ENCODE peak calls at places on chromosomes 5 and 9, in seven cellular contexts. One of them, this sample, is unnamed.

GRCh38 chr5:138339086-138339456 is 1.0 kb downstream of the FAM53C start:
- DNase-seq in esophagus squamous epithelium: no peak
- DNase-seq in adrenal gland: no peak
- DNase-seq in mucosa of descending colon: no peak
- DNase-seq in BJ: no peak
- DNase-seq in neural progenitor cell: peak
- DNase-seq in GM06990: no peak
- DNase-seq in this sample: no peak

GRCh38 chr5:96037128-96037527 is 75.5 kb upstream of the ELL2 start:
- DNase-seq in esophagus squamous epithelium: no peak
- DNase-seq in neural progenitor cell: no peak
- DNase-seq in BJ: no peak
- DNase-seq in mucosa of descending colon: no peak
- DNase-seq in GM06990: no peak
- DNase-seq in adrenal gland: no peak
- DNase-seq in this sample: peak

GRCh38 chr5:113340537-113340936 is 94.3 kb downstream of the TSSK1B start:
- DNase-seq in esophagus squamous epithelium: no peak
- DNase-seq in BJ: no peak
- DNase-seq in GM06990: no peak
- DNase-seq in neural progenitor cell: peak
- DNase-seq in mucosa of descending colon: no peak
- DNase-seq in adrenal gland: no peak
- DNase-seq in this sample: no peak

GRCh38 chr5:25970906-25971489 is 1067.4 kb downstream of the CDH9 start:
- DNase-seq in adrenal gland: no peak
- DNase-seq in esophagus squamous epithelium: no peak
- DNase-seq in GM06990: no peak
- DNase-seq in mucosa of descending colon: no peak
- DNase-seq in neural progenitor cell: no peak
- DNase-seq in BJ: no peak
- DNase-seq in this sample: no peak

GRCh38 chr9:89408628-89409101 is 89.2 kb downstream of the SEMA4D start:
- DNase-seq in BJ: no peak
- DNase-seq in GM06990: peak
- DNase-seq in neural progenitor cell: no peak
- DNase-seq in mucosa of descending colon: peak
- DNase-seq in adrenal gland: peak
- DNase-seq in esophagus squamous epithelium: no peak
- DNase-seq in this sample: no peak

GRCh38 chr5:43010956-43011355 is 29.2 kb downstream of the ANXA2R start:
- DNase-seq in mucosa of descending colon: no peak
- DNase-seq in adrenal gland: no peak
- DNase-seq in neural progenitor cell: no peak
- DNase-seq in GM06990: no peak
- DNase-seq in BJ: no peak
- DNase-seq in esophagus squamous epithelium: no peak
- DNase-seq in this sample: no peak

GRCh38 chr9:87502446-87503232 is 5.0 kb downstream of the DAPK1 start:
- DNase-seq in mucosa of descending colon: no peak
- DNase-seq in GM06990: no peak
- DNase-seq in neural progenitor cell: no peak
- DNase-seq in esophagus squamous epithelium: no peak
- DNase-seq in BJ: no peak
- DNase-seq in adrenal gland: no peak
- DNase-seq in this sample: no peak

GRCh38 chr5:108003178-108003577 is 332.4 kb upstream of the EFNA5 start:
- DNase-seq in neural progenitor cell: no peak
- DNase-seq in BJ: peak
- DNase-seq in adrenal gland: peak
- DNase-seq in esophagus squamous epithelium: no peak
- DNase-seq in GM06990: peak
- DNase-seq in mucosa of descending colon: no peak
- DNase-seq in this sample: peak

GRCh38 chr5:83430130-83431010 is 41.2 kb upstream of the VCAN start:
- DNase-seq in GM06990: no peak
- DNase-seq in esophagus squamous epithelium: no peak
- DNase-seq in neural progenitor cell: peak
- DNase-seq in mucosa of descending colon: no peak
- DNase-seq in adrenal gland: peak
- DNase-seq in BJ: no peak
- DNase-seq in this sample: peak

GRCh38 chr9:35756743-35757526 is 2.9 kb upstream of the MSMP start:
- DNase-seq in GM06990: peak
- DNase-seq in esophagus squamous epithelium: no peak
- DNase-seq in neural progenitor cell: peak
- DNase-seq in adrenal gland: peak
- DNase-seq in BJ: no peak
- DNase-seq in mucosa of descending colon: peak
- DNase-seq in this sample: no peak

GRCh38 chr9:3401556-3401955 is 124.2 kb downstream of the RFX3 start:
- DNase-seq in GM06990: no peak
- DNase-seq in esophagus squamous epithelium: no peak
- DNase-seq in adrenal gland: no peak
- DNase-seq in mucosa of descending colon: no peak
- DNase-seq in BJ: no peak
- DNase-seq in neural progenitor cell: peak
- DNase-seq in this sample: no peak

GRCh38 chr9:70924905-70925547 is 196.4 kb downstream of the TRPM3 start:
- DNase-seq in BJ: no peak
- DNase-seq in GM06990: peak
- DNase-seq in neural progenitor cell: peak
- DNase-seq in mucosa of descending colon: no peak
- DNase-seq in adrenal gland: peak
- DNase-seq in esophagus squamous epithelium: no peak
- DNase-seq in this sample: peak

GRCh38 chr5:50947892-50948683 is 281.7 kb downstream of the PARP8 start:
- DNase-seq in GM06990: no peak
- DNase-seq in adrenal gland: no peak
- DNase-seq in neural progenitor cell: no peak
- DNase-seq in esophagus squamous epithelium: no peak
- DNase-seq in BJ: no peak
- DNase-seq in mucosa of descending colon: no peak
- DNase-seq in this sample: no peak

GRCh38 chr5:126363658-126364057 is 59.6 kb upstream of the GRAMD2B start:
- DNase-seq in adrenal gland: no peak
- DNase-seq in neural progenitor cell: no peak
- DNase-seq in BJ: no peak
- DNase-seq in GM06990: no peak
- DNase-seq in esophagus squamous epithelium: no peak
- DNase-seq in mucosa of descending colon: no peak
- DNase-seq in this sample: no peak

GRCh38 chr9:77454668-77455067 is 193.5 kb downstream of the GNA14 start:
- DNase-seq in mucosa of descending colon: no peak
- DNase-seq in adrenal gland: no peak
- DNase-seq in esophagus squamous epithelium: no peak
- DNase-seq in neural progenitor cell: no peak
- DNase-seq in GM06990: no peak
- DNase-seq in BJ: peak
- DNase-seq in this sample: peak

GRCh38 chr9:83675466-83675865 is 32.3 kb downstream of the UBQLN1 start:
- DNase-seq in BJ: no peak
- DNase-seq in neural progenitor cell: no peak
- DNase-seq in mucosa of descending colon: no peak
- DNase-seq in GM06990: no peak
- DNase-seq in adrenal gland: no peak
- DNase-seq in esophagus squamous epithelium: no peak
- DNase-seq in this sample: no peak

GRCh38 chr5:6525910-6526309 is 77.3 kb downstream of the UBE2QL1 start:
- DNase-seq in esophagus squamous epithelium: no peak
- DNase-seq in neural progenitor cell: peak
- DNase-seq in adrenal gland: peak
- DNase-seq in BJ: no peak
- DNase-seq in mucosa of descending colon: no peak
- DNase-seq in GM06990: no peak
- DNase-seq in this sample: no peak

DNA sequence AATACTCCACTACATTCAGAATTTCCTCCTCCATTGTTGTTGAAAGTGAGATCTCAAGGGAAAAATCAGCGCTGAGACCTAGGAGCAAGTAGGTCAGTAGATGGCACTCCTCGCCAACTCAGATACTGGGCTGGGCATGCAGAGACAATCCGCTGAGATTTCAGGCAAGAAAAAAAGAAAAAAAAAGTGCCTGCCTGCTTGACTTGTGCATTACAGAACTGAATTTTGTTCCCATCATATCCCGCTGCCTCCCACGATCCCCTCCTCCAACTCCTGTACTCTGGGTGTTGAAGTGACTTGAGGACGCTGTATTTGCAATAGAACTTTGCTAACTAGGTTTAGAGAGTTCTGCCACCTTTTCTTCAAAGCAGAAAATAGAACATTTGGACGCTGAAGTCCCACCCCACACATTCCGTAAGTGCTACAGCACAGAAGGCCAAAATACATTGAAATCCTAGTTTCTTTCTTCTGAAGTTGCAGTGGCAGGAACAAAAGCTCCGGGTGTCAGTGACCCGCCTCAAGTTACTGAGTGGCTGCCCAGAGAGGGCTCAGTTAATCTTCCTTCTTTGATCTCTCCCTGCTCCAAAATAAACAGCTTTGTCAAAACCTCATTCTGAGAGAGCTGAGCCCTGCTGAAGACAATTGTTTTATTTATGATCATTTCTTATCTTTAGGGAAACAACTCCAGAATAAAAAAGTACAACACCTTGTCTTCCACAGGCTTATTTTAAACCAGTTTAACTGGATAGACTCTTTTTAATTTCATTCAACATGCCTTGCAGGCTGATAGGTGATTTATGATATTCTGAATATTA is 265.7 kb downstream of the MLLT3 start:
- DNase-seq in esophagus squamous epithelium: no peak
- DNase-seq in BJ: peak
- DNase-seq in adrenal gland: peak
- DNase-seq in neural progenitor cell: peak
- DNase-seq in mucosa of descending colon: peak
- DNase-seq in GM06990: peak
- DNase-seq in this sample: peak
- H3K4me3 ChIP-seq in esophagus squamous epithelium: peak
- H3K4me3 ChIP-seq in BJ: no peak
- H3K4me3 ChIP-seq in adrenal gland: peak
- H3K4me3 ChIP-seq in neural progenitor cell: peak
- H3K4me3 ChIP-seq in mucosa of descending colon: no peak
- H3K4me3 ChIP-seq in GM06990: no peak
- H3K4me3 ChIP-seq in this sample: no peak

DNA sequence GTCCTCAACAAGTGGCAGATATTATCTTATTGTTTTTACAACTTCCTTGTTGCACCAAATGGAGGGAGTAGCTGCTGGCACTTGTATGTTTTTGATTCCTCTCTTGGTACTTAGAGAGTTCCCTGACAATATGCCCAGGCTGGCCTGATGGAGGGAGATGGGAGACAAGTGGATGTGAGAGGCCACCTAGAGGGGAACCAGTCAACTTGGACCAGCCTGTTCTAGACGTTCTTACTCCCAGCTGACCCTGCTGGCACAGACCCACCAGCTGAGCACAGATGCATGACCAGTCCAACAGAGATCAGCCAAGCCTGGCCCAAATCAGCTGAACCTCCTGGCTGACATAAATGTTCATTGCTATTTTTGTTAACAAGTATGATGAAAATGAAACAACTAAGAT is 60.9 kb upstream of the GDNF start:
- DNase-seq in esophagus squamous epithelium: no peak
- DNase-seq in adrenal gland: peak
- DNase-seq in neural progenitor cell: peak
- DNase-seq in BJ: no peak
- DNase-seq in GM06990: no peak
- DNase-seq in mucosa of descending colon: peak
- DNase-seq in this sample: peak
- TF ChIP-seq CTCF in esophagus squamous epithelium: no peak
- TF ChIP-seq CTCF in adrenal gland: no peak
- TF ChIP-seq CTCF in neural progenitor cell: no peak
- TF ChIP-seq CTCF in BJ: peak
- TF ChIP-seq CTCF in GM06990: no peak
- TF ChIP-seq CTCF in mucosa of descending colon: no peak
- TF ChIP-seq CTCF in this sample: peak

GRCh38 chr5:159184858-159185381 is 24.4 kb downstream of the RNF145 start:
- DNase-seq in BJ: peak
- DNase-seq in neural progenitor cell: peak
- DNase-seq in esophagus squamous epithelium: no peak
- DNase-seq in GM06990: no peak
- DNase-seq in adrenal gland: no peak
- DNase-seq in mucosa of descending colon: no peak
- DNase-seq in this sample: peak

GRCh38 chr5:159182691-159183090 is 26.7 kb downstream of the RNF145 start:
- DNase-seq in esophagus squamous epithelium: no peak
- DNase-seq in BJ: peak
- DNase-seq in neural progenitor cell: no peak
- DNase-seq in GM06990: no peak
- DNase-seq in adrenal gland: no peak
- DNase-seq in mucosa of descending colon: no peak
- DNase-seq in this sample: peak

GRCh38 chr5:159184236-159184635 is 25.1 kb downstream of the RNF145 start:
- DNase-seq in adrenal gland: no peak
- DNase-seq in BJ: no peak
- DNase-seq in GM06990: no peak
- DNase-seq in esophagus squamous epithelium: no peak
- DNase-seq in neural progenitor cell: no peak
- DNase-seq in mucosa of descending colon: no peak
- DNase-seq in this sample: no peak

GRCh38 chr5:159181152-159181551 is 28.2 kb downstream of the RNF145 start:
- DNase-seq in mucosa of descending colon: no peak
- DNase-seq in esophagus squamous epithelium: no peak
- DNase-seq in BJ: no peak
- DNase-seq in adrenal gland: no peak
- DNase-seq in GM06990: peak
- DNase-seq in neural progenitor cell: no peak
- DNase-seq in this sample: no peak

GRCh38 chr5:159183247-159183646 is 26.1 kb downstream of the RNF145 start:
- DNase-seq in esophagus squamous epithelium: no peak
- DNase-seq in BJ: no peak
- DNase-seq in mucosa of descending colon: no peak
- DNase-seq in adrenal gland: no peak
- DNase-seq in neural progenitor cell: no peak
- DNase-seq in GM06990: no peak
- DNase-seq in this sample: no peak
- H3K4me3 ChIP-seq in esophagus squamous epithelium: no peak
- H3K4me3 ChIP-seq in BJ: no peak
- H3K4me3 ChIP-seq in mucosa of descending colon: no peak
- H3K4me3 ChIP-seq in adrenal gland: no peak
- H3K4me3 ChIP-seq in neural progenitor cell: no peak
- H3K4me3 ChIP-seq in GM06990: no peak
- H3K4me3 ChIP-seq in this sample: no peak

DNA sequence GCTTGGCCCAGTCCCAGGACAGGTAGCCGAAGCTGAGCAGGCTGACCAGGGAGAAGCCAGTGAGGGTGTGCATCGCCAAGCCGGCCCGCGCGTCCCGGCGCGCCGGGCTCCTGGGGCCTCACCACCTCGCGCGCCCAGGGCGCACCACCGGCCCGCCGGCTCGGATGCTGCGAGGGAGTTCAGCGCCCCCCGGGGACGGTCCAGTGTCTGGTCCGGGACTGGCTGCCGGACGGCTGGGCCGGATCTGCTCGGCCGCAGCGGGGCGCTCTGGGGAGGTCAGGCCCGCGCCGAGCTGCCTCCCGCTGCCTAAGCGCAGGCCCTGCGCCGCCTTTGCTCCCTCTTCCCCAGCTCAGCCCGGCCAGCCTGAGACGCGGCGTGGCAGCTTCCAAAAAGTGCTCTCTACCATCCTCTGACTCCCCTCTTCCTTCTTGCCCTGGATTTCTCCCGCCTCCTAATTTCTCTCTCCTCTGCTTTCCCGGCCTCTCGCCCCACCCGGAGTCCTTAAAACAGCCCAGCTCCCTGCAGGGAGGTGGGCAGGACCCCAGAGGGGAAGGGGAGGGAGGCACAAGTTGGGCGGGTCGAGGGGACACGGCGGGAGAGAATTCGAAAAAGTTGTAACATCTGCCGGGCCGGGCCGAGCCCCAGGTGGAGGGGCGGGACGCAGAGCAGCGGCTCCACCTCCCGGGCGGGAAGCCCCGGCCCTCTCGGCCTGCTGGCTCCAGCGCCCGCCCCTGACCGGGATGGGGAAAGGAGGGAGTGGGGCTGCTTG is at the start of gene ARSI:
- DNase-seq in GM06990: no peak
- DNase-seq in esophagus squamous epithelium: no peak
- DNase-seq in neural progenitor cell: peak
- DNase-seq in mucosa of descending colon: no peak
- DNase-seq in adrenal gland: no peak
- DNase-seq in BJ: no peak
- DNase-seq in this sample: peak
- TF ChIP-seq CTCF in GM06990: no peak
- TF ChIP-seq CTCF in esophagus squamous epithelium: peak
- TF ChIP-seq CTCF in neural progenitor cell: peak
- TF ChIP-seq CTCF in mucosa of descending colon: no peak
- TF ChIP-seq CTCF in adrenal gland: no peak
- TF ChIP-seq CTCF in BJ: peak
- TF ChIP-seq CTCF in this sample: peak

This sample was measured in AG09309.